ENCODE peak calls at places on chromosomes 1 and 21, in ten cellular contexts. W, M, A, B, Y, Q, P, V, I and G are unnamed samples. For H3K4me1, the result is how much of the 10 kb centered on the place peaks cover.

GRCh38 chr1:162994921-162995320 is 74.2 kb upstream of the RGS4 start:
- DNase-seq in W (no peak), M (no peak), A (no peak), B (no peak), Y (no peak), Q (no peak), P (peak), V (no peak), I (no peak), G (no peak)

GRCh38 chr21:38869196-38869595 is 63.5 kb downstream of the ETS2 start:
- DNase-seq in W (peak), M (no peak), A (no peak), B (no peak), Y (no peak), Q (no peak), P (no peak), V (no peak), I (no peak), G (no peak)

GRCh38 chr1:84122780-84123382 is 21.2 kb upstream of the PRKACB start:
- DNase-seq in W (no peak), M (no peak), A (peak), B (peak), Y (peak), Q (no peak), P (peak), V (no peak), I (no peak), G (peak)

GRCh38 chr1:246001821-246002220 is 505.3 kb downstream of the SMYD3 start:
- DNase-seq in W (no peak), M (no peak), A (no peak), B (no peak), Y (no peak), Q (no peak), P (peak), V (no peak), I (no peak), G (no peak)

GRCh38 chr1:55699151-55699695 is 484.1 kb upstream of the USP24 start:
- DNase-seq in W (no peak), M (no peak), A (no peak), B (no peak), Y (peak), Q (no peak), P (no peak), V (no peak), I (no peak), G (no peak)

GRCh38 chr1:116273042-116273783 is 99.8 kb upstream of the ATP1A1 start:
- DNase-seq in W (no peak), M (peak), A (no peak), B (no peak), Y (no peak), Q (no peak), P (no peak), V (no peak), I (no peak), G (no peak)

GRCh38 chr1:210310562-210310961 is 18.1 kb upstream of the HHAT start:
- DNase-seq in W (no peak), M (no peak), A (no peak), B (no peak), Y (no peak), Q (no peak), P (no peak), V (no peak), I (no peak), G (no peak)

GRCh38 chr1:209435654-209436566 is 147.6 kb upstream of the CAMK1G start:
- DNase-seq in W (peak), M (peak), A (peak), B (peak), Y (peak), Q (no peak), P (peak), V (peak), I (no peak), G (no peak)

GRCh38 chr1:114561333-114561732 is 20.1 kb downstream of the BCAS2 start:
- DNase-seq in W (no peak), M (no peak), A (no peak), B (no peak), Y (no peak), Q (no peak), P (no peak), V (no peak), I (no peak), G (no peak)

GRCh38 chr1:21289700-21290545 is at the start of gene ECE1:
- DNase-seq in W (peak), M (no peak), A (peak), B (peak), Y (peak), Q (peak), P (no peak), V (peak), I (no peak), G (peak)

GRCh38 chr1:93080424-93080823 is 1.3 kb downstream of the MTF2 start:
- DNase-seq in W (no peak), M (no peak), A (peak), B (peak), Y (peak), Q (no peak), P (peak), V (no peak), I (peak), G (peak)

GRCh38 chr1:231872461-231872910 is 245.9 kb downstream of the DISC1 start:
- DNase-seq in W (no peak), M (no peak), A (no peak), B (no peak), Y (no peak), Q (no peak), P (peak), V (no peak), I (no peak), G (no peak)

GRCh38 chr1:189787201-189787600 is 690.5 kb downstream of the BRINP3 start:
- DNase-seq in W (no peak), M (no peak), A (peak), B (no peak), Y (no peak), Q (no peak), P (peak), V (no peak), I (no peak), G (no peak)

GRCh38 chr1:226575436-226576390 is 27.1 kb downstream of the STUM start:
- DNase-seq in W (peak), M (no peak), A (no peak), B (no peak), Y (no peak), Q (no peak), P (no peak), V (no peak), I (no peak), G (no peak)

GRCh38 chr21:33642896-33643657 is 776 bp downstream of the ITSN1 start:
- DNase-seq in W (peak), M (no peak), A (peak), B (peak), Y (peak), Q (no peak), P (peak), V (peak), I (no peak), G (peak)

GRCh38 chr1:163922743-163923186 is 601.0 kb downstream of the NUF2 start:
- DNase-seq in W (no peak), M (no peak), A (no peak), B (no peak), Y (no peak), Q (no peak), P (no peak), V (no peak), I (no peak), G (no peak)

GRCh38 chr1:25642710-25643109 is 26.1 kb downstream of the MAN1C1 start:
- DNase-seq in W (no peak), M (no peak), A (no peak), B (peak), Y (no peak), Q (peak), P (peak), V (no peak), I (no peak), G (peak)

GRCh38 chr1:157958280-157958679 is 35.2 kb upstream of the KIRREL1 start:
- DNase-seq in W (no peak), M (no peak), A (no peak), B (no peak), Y (no peak), Q (no peak), P (no peak), V (no peak), I (no peak), G (no peak)

GRCh38 chr1:201014816-201015200 is 8.7 kb downstream of the KIF21B start:
- DNase-seq in W (no peak), M (no peak), A (no peak), B (no peak), Y (no peak), Q (no peak), P (no peak), V (no peak), I (no peak), G (no peak)

GRCh38 chr1:236753554-236753953 is 41.5 kb upstream of the MTR start:
- DNase-seq in W (no peak), M (peak), A (peak), B (peak), Y (peak), Q (no peak), P (peak), V (no peak), I (no peak), G (no peak)

GRCh38 chr1:202957733-202958543 is at the start of gene ADIPOR1:
- DNase-seq in W (peak), M (peak), A (peak), B (peak), Y (peak), Q (peak), P (peak), V (peak), I (no peak), G (peak)

GRCh38 chr1:202954057-202954745 is 3.9 kb downstream of the ADIPOR1 start:
- DNase-seq in W (no peak), M (no peak), A (no peak), B (no peak), Y (no peak), Q (no peak), P (no peak), V (no peak), I (no peak), G (no peak)

GRCh38 chr1:202959276-202959620 is 1.1 kb upstream of the ADIPOR1 start:
- DNase-seq in W (no peak), M (no peak), A (no peak), B (no peak), Y (peak), Q (no peak), P (peak), V (no peak), I (no peak), G (no peak)

GRCh38 chr1:202961220-202961880 is 3.2 kb upstream of the ADIPOR1 start:
- DNase-seq in W (no peak), M (no peak), A (no peak), B (no peak), Y (no peak), Q (no peak), P (no peak), V (no peak), I (no peak), G (no peak)

GRCh38 chr1:202958544-202959275 is 598 bp upstream of the ADIPOR1 start:
- DNase-seq in W (no peak), M (no peak), A (peak), B (no peak), Y (no peak), Q (no peak), P (no peak), V (no peak), I (no peak), G (no peak)
- H3K4me3 ChIP-seq in W (peak), M (peak), A (peak), B (peak), Y (peak), Q (peak), P (peak), V (no peak), I (peak), G (peak)

DNA sequence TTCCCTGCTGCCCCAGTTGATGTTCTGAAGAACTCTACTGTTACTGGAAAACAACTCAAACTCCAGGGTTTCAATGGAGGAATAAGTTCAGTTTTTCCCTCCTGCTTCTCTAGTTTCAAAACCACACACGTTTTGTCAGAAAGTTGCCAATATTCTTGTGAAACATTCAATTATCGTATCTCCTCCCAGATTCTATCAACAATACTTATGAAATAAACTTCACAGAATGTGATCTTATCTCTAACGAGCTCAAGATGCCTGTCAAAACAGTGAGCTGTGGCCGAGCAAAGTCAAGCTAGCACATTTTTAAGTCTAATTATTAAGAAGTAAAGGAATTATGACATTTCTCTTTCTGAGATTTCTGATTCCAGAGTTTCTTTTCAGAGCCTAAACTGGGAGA is 4.6 kb downstream of the OR2B11 start:
- DNase-seq in W (no peak), M (no peak), A (no peak), B (no peak), Y (no peak), Q (no peak), P (no peak), V (no peak), I (no peak), G (no peak)
- H3K4me1 ChIP-seq in W (under half), M (under half), A (under half), B (under half), Y (under half), Q (under half), P (under half), V (under half), I (under half), G (under half)

GRCh38 chr21:44734026-44734745 is 22.8 kb upstream of the TSPEAR start:
- DNase-seq in W (no peak), M (no peak), A (no peak), B (no peak), Y (no peak), Q (no peak), P (no peak), V (peak), I (no peak), G (no peak)

GRCh38 chr21:44736291-44737004 is 25.1 kb upstream of the TSPEAR start:
- DNase-seq in W (no peak), M (no peak), A (no peak), B (no peak), Y (peak), Q (no peak), P (no peak), V (peak), I (no peak), G (no peak)

GRCh38 chr21:44732956-44733355 is 21.6 kb upstream of the TSPEAR start:
- DNase-seq in W (no peak), M (no peak), A (no peak), B (no peak), Y (no peak), Q (no peak), P (no peak), V (peak), I (no peak), G (no peak)

GRCh38 chr21:44735821-44736220 is 24.4 kb upstream of the TSPEAR start:
- DNase-seq in W (no peak), M (no peak), A (no peak), B (no peak), Y (no peak), Q (no peak), P (no peak), V (peak), I (no peak), G (no peak)

GRCh38 chr21:44734841-44735240 is 23.5 kb upstream of the TSPEAR start:
- DNase-seq in W (no peak), M (no peak), A (no peak), B (no peak), Y (no peak), Q (no peak), P (no peak), V (peak), I (no peak), G (no peak)
- H3K27ac ChIP-seq in W (no peak), M (no peak), A (no peak), B (no peak), Y (no peak), Q (no peak), P (no peak), V (no peak), I (no peak), G (no peak)

GRCh38 chr1:193187114-193187513 is 701 bp upstream of the B3GALT2 start:
- DNase-seq in W (no peak), M (no peak), A (no peak), B (no peak), Y (no peak), Q (no peak), P (no peak), V (no peak), I (no peak), G (no peak)
- H3K4me3 ChIP-seq in W (peak), M (no peak), A (no peak), B (peak), Y (no peak), Q (no peak), P (no peak), V (no peak), I (no peak), G (no peak)

GRCh38 chr1:24562625-24563024 is 6.7 kb downstream of the NCMAP start:
- DNase-seq in W (no peak), M (no peak), A (no peak), B (no peak), Y (peak), Q (no peak), P (no peak), V (peak), I (no peak), G (no peak)
- H3K4me1 ChIP-seq in W (under half), M (under half), A (under half), B (under half), Y (half or more), Q (under half), P (under half), V (under half), I (under half), G (under half)

GRCh38 chr1:85200870-85201339 is at the start of gene SYDE2:
- DNase-seq in W (peak), M (peak), A (peak), B (peak), Y (peak), Q (peak), P (peak), V (peak), I (no peak), G (peak)
- H3K27ac ChIP-seq in W (peak), M (peak), A (peak), B (peak), Y (peak), Q (peak), P (peak), V (peak), I (peak), G (peak)

DNA sequence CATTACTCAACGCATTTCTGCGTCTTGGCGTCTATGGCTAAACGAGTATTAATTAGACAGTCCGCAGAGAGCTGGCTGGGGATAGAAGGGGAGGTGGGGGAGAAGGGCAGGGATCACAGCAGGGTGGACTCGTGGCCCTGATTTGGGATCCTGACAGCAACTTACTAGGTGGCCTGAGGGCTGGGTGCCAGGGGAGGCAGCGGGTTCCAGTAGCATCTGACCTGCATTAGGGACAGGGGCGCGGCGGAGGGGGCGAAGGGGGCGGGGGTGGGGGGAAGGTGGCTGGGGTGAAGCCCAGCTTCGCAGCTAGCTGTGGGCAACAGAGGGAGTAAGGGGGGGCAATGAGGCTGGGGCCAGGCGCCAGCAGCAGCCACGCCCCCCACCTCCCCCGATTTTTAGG is 1.0 kb upstream of the BACE2 start:
- DNase-seq in W (no peak), M (no peak), A (peak), B (no peak), Y (no peak), Q (no peak), P (no peak), V (peak), I (no peak), G (no peak)
- H3K4me3 ChIP-seq in W (peak), M (no peak), A (peak), B (no peak), Y (peak), Q (no peak), P (peak), V (peak), I (peak), G (no peak)

GRCh38 chr1:151002006-151002405 is 4.7 kb downstream of the MINDY1 start:
- DNase-seq in W (no peak), M (no peak), A (no peak), B (no peak), Y (no peak), Q (no peak), P (no peak), V (no peak), I (no peak), G (no peak)

GRCh38 chr1:151002611-151003010 is 4.1 kb downstream of the MINDY1 start:
- DNase-seq in W (no peak), M (no peak), A (no peak), B (no peak), Y (no peak), Q (no peak), P (no peak), V (no peak), I (no peak), G (no peak)

GRCh38 chr1:151005729-151006330 is 872 bp downstream of the MINDY1 start:
- DNase-seq in W (no peak), M (no peak), A (no peak), B (peak), Y (no peak), Q (no peak), P (no peak), V (no peak), I (no peak), G (no peak)

GRCh38 chr1:151001592-151001991 is 5.1 kb downstream of the MINDY1 start:
- DNase-seq in W (no peak), M (no peak), A (no peak), B (no peak), Y (no peak), Q (no peak), P (no peak), V (no peak), I (no peak), G (no peak)

GRCh38 chr1:151003175-151003574 is 3.5 kb downstream of the MINDY1 start:
- DNase-seq in W (no peak), M (no peak), A (no peak), B (peak), Y (no peak), Q (no peak), P (no peak), V (no peak), I (no peak), G (no peak)
- H3K4me1 ChIP-seq in W (under half), M (under half), A (under half), B (half or more), Y (under half), Q (under half), P (under half), V (under half), I (under half), G (under half)

DNA sequence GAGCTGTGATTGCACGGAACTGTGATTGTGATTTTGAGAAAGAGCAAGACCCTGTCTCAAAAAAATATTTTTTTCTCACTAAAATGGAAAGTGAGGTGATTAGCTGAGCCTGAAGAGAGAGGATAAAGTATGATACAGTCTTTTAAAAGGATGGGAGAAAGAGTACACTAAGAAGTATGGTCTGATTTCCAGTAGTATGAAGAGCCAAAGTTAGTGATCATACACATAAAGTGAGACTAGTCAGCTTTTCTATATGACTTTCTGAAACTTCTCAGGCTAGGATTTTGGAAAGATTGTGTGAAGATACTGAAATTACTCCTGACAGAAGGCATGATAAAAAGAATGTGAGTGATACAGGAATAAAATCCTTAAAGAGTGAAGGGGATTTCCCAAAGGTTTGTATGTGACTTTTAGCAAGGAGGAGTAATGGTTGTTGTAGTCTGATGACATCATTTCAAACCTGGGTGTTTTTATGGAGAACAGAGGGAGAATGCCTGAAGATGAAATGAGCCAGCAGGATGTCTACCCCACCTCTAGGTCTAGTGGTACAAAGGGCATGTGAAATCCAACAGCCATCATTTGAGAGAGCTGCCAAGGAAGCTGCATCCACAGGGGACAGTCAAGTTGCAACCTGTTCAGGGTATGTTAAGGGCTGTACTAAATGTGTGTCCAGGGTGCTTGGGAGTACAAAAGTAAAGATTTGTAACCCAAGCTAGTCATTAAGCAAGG is 157.7 kb downstream of the PIK3R3 start:
- DNase-seq in W (no peak), M (no peak), A (no peak), B (no peak), Y (peak), Q (no peak), P (peak), V (no peak), I (peak), G (no peak)
- H3K27ac ChIP-seq in W (no peak), M (no peak), A (no peak), B (no peak), Y (peak), Q (no peak), P (no peak), V (no peak), I (peak), G (no peak)

DNA sequence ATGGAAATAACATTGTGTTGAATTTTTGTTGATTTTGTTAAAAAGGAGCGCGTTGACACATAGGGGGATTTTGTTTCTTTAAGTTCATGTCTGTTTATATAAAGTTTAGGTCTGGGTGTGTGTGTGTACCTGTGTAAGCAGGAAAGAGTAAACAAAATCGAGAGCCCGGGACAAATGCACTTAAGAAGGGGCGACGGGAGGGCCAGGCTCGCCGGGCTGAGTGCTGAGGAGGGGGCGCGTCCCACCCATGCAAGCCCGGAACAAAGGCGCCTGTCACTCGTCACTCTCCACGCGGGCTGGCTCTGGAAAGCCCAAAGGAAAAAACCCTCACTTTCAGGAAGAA is 28.8 kb upstream of the TRIM17 start:
- DNase-seq in W (no peak), M (no peak), A (no peak), B (no peak), Y (no peak), Q (no peak), P (no peak), V (no peak), I (no peak), G (no peak)
- H3K4me3 ChIP-seq in W (peak), M (peak), A (peak), B (peak), Y (peak), Q (peak), P (no peak), V (no peak), I (no peak), G (peak)